ENCODE peak calls at places on chromosomes 1 and 21, in five cellular contexts. S is prostate gland, P is tibial nerve, L is breast epithelium, J is pancreas. X is an unnamed sample. For H3K36me3, the result is how much of the 10 kb centered on the place peaks cover.

GRCh38 chr1:197915797-197916686 is 1.1 kb upstream of the LHX9 start:
- DNase-seq in S (no peak), P (no peak), L (no peak), J (peak), X (peak)

GRCh38 chr1:237736372-237737029 is 154.2 kb downstream of the ZP4 start:
- DNase-seq in S (no peak), P (no peak), L (no peak), J (no peak), X (no peak)

GRCh38 chr21:15774590-15774989 is 44.8 kb downstream of the USP25 start:
- DNase-seq in S (no peak), P (no peak), L (no peak), J (no peak), X (no peak)

GRCh38 chr1:5342172-5342571 is 650.1 kb downstream of the NPHP4 start:
- DNase-seq in S (no peak), P (no peak), L (no peak), J (no peak), X (no peak)

GRCh38 chr1:246815693-246816270 is 91.6 kb downstream of the SCCPDH start:
- DNase-seq in S (no peak), P (no peak), L (no peak), J (no peak), X (no peak)

GRCh38 chr1:25642710-25643109 is 26.1 kb downstream of the MAN1C1 start:
- DNase-seq in S (no peak), P (no peak), L (no peak), J (no peak), X (no peak)

GRCh38 chr1:72227667-72228066 is 54.7 kb downstream of the NEGR1 start:
- DNase-seq in S (no peak), P (no peak), L (no peak), J (no peak), X (no peak)

GRCh38 chr1:221884821-221885220 is 142.9 kb upstream of the DUSP10 start:
- DNase-seq in S (no peak), P (no peak), L (no peak), J (no peak), X (no peak)

GRCh38 chr1:10601342-10602060 is 126.8 kb downstream of the PEX14 start:
- DNase-seq in S (no peak), P (no peak), L (no peak), J (no peak), X (no peak)

GRCh38 chr1:242426271-242426905 is 98.1 kb downstream of the PLD5 start:
- DNase-seq in S (no peak), P (no peak), L (no peak), J (no peak), X (no peak)

GRCh38 chr1:158140871-158141270 is 39.8 kb upstream of the CD1D start:
- DNase-seq in S (no peak), P (no peak), L (no peak), J (no peak), X (no peak)

GRCh38 chr1:154158307-154159125 is 3.6 kb upstream of the NUP210L start:
- DNase-seq in S (no peak), P (no peak), L (no peak), J (no peak), X (no peak)

GRCh38 chr1:154155282-154155681 is 409 bp upstream of the NUP210L start:
- DNase-seq in S (peak), P (peak), L (no peak), J (no peak), X (no peak)

GRCh38 chr1:154159554-154159953 is 4.7 kb upstream of the NUP210L start:
- DNase-seq in S (no peak), P (no peak), L (no peak), J (no peak), X (no peak)

GRCh38 chr1:154154534-154155181 is at the start of gene NUP210L:
- DNase-seq in S (peak), P (peak), L (no peak), J (no peak), X (peak)

GRCh38 chr1:154157520-154158306 is 2.8 kb upstream of the NUP210L start:
- DNase-seq in S (no peak), P (no peak), L (no peak), J (no peak), X (no peak)
- H3K36me3 ChIP-seq in S (under half), P (under half), L (under half), J (under half), X (under half)

GRCh38 chr21:43937898-43938309 is 72.9 kb downstream of the AGPAT3 start:
- DNase-seq in S (no peak), P (no peak), L (no peak), J (no peak), X (no peak)

GRCh38 chr21:43940329-43940653 is 71.8 kb upstream of the TRAPPC10 start:
- DNase-seq in S (no peak), P (no peak), L (no peak), J (no peak), X (peak)

GRCh38 chr21:43939443-43940328 is 72.4 kb upstream of the TRAPPC10 start:
- DNase-seq in S (no peak), P (no peak), L (no peak), J (no peak), X (no peak)

GRCh38 chr21:43937051-43937832 is 72.2 kb downstream of the AGPAT3 start:
- DNase-seq in S (no peak), P (no peak), L (no peak), J (no peak), X (peak)

DNA sequence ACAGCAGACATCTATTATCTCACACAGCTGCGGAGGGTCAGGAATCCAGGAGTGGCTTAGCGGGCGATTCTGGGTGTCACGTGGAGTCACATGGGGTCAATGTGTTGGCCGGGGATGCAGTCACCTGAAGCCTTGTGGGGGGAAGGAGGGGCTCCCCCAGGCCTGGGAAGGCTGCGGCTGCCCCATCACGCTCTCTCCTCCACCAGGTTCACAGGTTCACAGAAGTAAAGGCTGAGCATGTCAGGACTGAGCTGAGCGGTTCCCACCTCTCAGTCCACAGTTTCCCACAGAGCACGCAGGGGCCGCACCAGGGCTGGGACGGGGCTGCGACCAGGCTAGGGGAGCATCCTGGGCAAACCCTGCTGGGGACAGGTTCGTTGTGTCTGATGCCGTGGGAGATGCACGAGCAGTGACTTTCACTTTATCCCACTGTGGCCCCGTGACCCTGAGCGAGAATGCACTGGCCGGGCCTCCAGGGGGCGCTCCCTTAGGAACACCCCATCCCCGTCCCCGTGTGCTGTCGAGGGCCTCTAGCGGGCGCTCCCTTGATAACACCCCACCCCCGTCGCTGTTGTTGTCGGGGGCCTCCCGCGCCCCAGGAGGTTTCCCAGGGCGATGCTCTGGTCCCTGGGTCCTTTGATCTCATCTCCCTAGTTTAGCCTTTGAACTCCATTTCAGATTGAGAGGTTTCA is 73.2 kb upstream of the TRAPPC10 start:
- DNase-seq in S (peak), P (peak), L (peak), J (peak), X (peak)
- H3K27ac ChIP-seq in S (no peak), P (no peak), L (no peak), J (no peak), X (peak)

DNA sequence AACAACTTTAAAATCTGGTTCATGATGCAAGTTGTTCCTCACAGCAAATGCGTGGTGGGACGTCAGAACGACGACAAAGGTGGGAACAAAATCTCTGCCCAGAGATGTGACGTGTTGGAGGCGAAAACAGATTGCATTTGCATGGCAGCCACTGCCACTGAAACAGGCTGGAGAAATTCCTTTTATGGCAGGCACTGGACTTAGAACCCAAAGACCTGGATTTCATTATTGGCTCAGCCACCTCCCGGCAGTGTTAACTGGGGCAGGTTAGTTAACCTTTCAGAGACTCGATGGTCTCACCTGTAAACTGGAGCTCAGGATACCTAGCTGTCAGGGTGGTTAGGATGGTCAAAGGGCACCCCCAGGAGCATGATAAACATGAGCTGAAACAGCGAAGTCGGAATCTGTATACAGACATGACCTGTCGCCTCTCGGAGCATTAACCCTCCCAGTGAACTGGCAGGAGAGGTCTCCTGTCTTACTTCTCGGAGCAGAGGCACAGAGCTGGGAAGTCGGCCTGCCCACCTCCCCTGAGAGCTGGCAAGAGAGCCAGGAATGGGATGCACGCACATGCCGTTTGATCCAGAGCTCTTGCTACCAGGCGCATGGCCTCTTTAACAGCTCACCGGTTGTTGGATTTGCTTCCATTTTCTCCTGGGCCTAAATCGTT is 59.2 kb upstream of the TARBP1 start:
- DNase-seq in S (no peak), P (no peak), L (no peak), J (no peak), X (no peak)
- H3K4me3 ChIP-seq in S (no peak), P (no peak), L (no peak), J (no peak), X (peak)

DNA sequence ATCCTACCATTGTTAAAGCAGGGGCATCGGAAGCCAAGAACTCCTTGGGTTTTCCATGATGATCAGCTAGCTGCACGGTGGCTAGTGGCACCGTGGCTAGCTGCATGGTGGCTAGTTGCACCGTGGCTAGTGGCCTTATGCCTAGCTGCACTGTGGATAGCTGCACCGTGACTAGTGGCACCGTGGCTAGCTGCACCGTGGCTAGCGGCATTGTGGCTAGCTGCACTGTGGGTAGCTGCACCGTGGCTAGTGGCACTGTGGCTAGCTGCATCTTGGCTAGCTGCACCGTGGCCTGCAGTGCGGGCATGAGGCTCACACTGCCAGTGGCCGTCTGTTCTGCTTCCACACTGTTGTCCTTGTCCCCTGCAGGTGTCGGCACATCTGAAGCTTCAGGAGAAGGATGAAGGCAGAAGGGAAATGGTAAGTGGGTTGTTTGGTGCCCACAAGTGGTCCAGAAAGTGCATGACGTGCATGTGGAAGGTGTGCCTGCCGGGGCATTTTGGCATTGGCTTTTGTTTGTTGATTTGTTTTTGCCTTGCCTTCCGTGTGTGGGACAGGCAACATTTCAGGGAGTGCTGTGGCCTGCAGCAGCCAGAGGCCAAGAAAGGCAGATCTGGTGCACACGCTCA is 38.6 kb downstream of the TFF3 start:
- DNase-seq in S (no peak), P (no peak), L (no peak), J (no peak), X (no peak)
- H3K36me3 ChIP-seq in S (under half), P (under half), L (under half), J (under half), X (under half)

DNA sequence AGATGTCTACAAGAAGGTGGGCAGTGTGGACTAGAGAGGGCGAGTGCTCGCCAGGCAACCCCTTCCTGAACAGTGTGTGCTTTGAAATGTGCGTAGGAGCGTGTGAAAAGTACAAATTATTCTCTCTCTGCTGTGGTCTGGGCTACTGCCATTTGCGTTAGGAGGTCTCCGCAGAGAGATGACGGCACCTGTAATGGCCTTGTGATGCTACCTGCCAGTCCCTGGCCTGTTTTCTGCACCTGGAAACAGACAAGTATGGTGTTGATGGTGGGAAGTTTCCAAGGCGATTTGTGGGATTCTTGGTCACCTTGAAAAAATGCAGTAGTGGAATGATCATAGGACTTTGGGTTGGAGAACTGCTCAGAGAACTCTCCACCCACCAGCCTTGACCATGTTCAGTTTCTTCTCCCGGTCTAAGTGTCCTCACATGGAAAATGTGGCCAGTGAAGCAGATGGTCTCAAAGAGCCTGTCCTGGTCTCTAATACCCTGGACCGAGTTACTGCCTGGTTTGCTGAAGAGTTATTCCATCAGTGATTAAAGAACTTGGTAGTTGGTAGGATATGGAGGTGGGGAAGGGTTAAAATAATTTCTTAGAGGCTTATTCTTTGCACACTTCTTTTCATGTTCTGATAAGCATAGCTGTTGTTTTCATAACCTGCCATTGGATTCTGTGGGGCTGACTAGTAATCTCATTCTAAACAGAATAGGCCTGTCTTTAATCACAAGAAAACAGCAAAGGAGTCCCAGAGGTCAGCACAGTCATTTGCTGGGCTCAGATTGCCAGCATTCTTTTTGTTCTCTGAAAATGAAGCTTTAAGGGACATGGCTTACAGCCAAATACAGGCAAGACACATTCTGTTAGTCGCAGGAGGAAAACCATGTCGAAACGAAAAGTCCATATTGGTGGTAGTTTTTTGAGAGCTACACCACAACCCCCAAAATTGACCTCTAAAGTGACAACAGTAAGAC is 74.7 kb downstream of the MRPS6 start:
- DNase-seq in S (no peak), P (no peak), L (no peak), J (no peak), X (no peak)
- H3K27ac ChIP-seq in S (no peak), P (peak), L (peak), J (no peak), X (no peak)

GRCh38 chr1:1900883-1901640 is 10.2 kb upstream of the GNB1 start:
- DNase-seq in S (no peak), P (no peak), L (no peak), J (no peak), X (peak)

GRCh38 chr1:1899967-1900327 is 9.1 kb upstream of the GNB1 start:
- DNase-seq in S (no peak), P (no peak), L (no peak), J (no peak), X (no peak)

GRCh38 chr1:1901641-1902294 is 10.9 kb upstream of the GNB1 start:
- DNase-seq in S (no peak), P (no peak), L (no peak), J (peak), X (no peak)

GRCh38 chr1:1906185-1907097 is 8.6 kb upstream of the CALML6 start:
- DNase-seq in S (peak), P (peak), L (peak), J (peak), X (peak)

DNA sequence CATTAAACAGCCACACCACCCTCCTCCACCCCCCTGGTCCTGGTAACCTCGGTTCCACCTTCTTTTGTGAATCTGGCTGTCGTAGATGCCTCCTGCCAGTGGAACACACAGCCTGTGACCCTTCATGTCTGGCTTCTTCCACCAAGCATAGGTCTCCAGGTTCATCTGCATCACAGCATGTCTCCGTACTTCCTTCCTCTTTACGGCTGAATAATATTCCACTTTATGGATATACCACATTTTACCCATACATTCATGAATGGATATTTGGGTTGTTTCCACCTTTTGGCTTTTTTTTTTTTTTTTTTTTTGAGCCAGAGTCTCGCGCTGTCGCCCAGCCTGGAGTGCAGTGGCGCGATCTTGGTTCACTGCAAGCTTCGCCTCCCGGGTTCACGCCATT is 11.8 kb upstream of the CALML6 start:
- DNase-seq in S (no peak), P (no peak), L (no peak), J (no peak), X (no peak)
- H3K4me3 ChIP-seq in S (no peak), P (no peak), L (no peak), J (no peak), X (no peak)

GRCh38 chr1:70420320-70420719 is 9.3 kb downstream of the CTH start:
- DNase-seq in S (no peak), P (no peak), L (no peak), J (no peak), X (no peak)

GRCh38 chr1:70411360-70411844 is 334 bp downstream of the CTH start:
- DNase-seq in S (no peak), P (no peak), L (no peak), J (no peak), X (peak)

GRCh38 chr1:70410604-70411359 is at the start of gene CTH:
- DNase-seq in S (peak), P (peak), L (peak), J (peak), X (peak)

DNA sequence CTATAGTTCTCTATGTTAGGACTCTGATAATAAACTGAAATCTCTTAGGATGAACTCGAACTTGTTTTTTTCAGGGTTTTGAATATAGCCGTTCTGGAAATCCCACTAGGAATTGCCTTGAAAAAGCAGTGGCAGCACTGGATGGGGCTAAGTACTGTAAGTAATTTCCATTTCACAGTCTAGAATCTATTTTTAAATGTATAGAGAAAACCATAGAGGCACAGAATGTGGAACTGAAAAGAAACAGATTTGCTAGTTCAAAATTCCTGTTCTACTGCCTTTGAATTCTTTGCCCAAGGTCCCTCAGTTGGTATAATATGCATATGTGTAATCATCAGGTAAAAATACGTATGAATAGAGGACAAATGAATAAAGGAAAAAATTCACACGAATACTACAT is 4.8 kb downstream of the CTH start:
- DNase-seq in S (no peak), P (no peak), L (no peak), J (no peak), X (no peak)
- H3K36me3 ChIP-seq in S (under half), P (under half), L (under half), J (under half), X (under half)

GRCh38 chr1:12464627-12465056 is 153.4 kb downstream of the DHRS3 start:
- DNase-seq in S (peak), P (no peak), L (peak), J (no peak), X (peak)
- H3K27ac ChIP-seq in S (peak), P (peak), L (peak), J (no peak), X (peak)

GRCh38 chr1:159853417-159853816 is 9.0 kb downstream of the VSIG8 start:
- DNase-seq in S (no peak), P (no peak), L (no peak), J (no peak), X (no peak)

GRCh38 chr1:159854101-159854692 is 8.3 kb downstream of the VSIG8 start:
- DNase-seq in S (peak), P (peak), L (peak), J (peak), X (peak)

GRCh38 chr1:159856576-159856975 is 5.9 kb downstream of the VSIG8 start:
- DNase-seq in S (no peak), P (no peak), L (no peak), J (no peak), X (no peak)

GRCh38 chr1:159855709-159856108 is 6.7 kb downstream of the VSIG8 start:
- DNase-seq in S (no peak), P (no peak), L (no peak), J (no peak), X (no peak)

DNA sequence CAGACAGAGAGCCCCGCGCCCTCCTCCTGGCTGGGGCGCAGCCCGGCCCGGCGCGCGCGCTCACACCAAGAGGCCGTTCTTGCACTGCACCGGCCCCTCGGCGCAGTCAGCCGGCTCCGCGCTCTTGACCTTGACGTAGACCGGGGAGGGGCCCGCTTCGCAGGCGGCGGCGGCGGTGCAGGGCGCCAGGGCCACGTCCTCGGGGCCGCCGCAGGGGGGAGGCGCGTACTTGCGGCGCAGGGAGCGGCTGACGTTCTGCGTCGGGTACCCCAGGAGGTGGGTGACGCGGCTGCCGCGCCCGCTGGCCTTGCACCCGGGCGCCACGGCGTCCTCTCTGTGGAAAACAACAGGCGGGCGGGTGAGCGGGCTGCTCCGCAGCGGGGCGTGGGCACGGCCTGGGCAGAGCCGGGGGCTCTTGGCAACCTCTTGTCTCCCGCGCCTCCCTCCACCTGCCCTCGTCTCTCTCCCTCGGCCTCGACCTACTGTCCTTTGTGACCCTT is 7.7 kb downstream of the VSIG8 start:
- DNase-seq in S (peak), P (peak), L (peak), J (peak), X (peak)
- H3K4me3 ChIP-seq in S (peak), P (peak), L (peak), J (peak), X (peak)

X was measured in psoas muscle.